ENCODE peak calls at places on chromosome 3, in six cellular contexts. V, Z, K, R, X and O are unnamed samples.

GRCh38 chr3:131072845-131073244 is 46.2 kb downstream of the NEK11 start:
- DNase-seq in V (no peak), Z (no peak), K (no peak), R (peak; percentile 4), X (no peak), O (no peak)

GRCh38 chr3:23915537-23916108 is 1.2 kb downstream of the NKIRAS1 start:
- DNase-seq in V (peak; percentile 45), Z (no peak), K (no peak), R (no peak), X (no peak), O (no peak)

GRCh38 chr3:183764854-183765731 is 60.3 kb downstream of the MAP6D1 start:
- DNase-seq in V (no peak), Z (no peak), K (no peak), R (no peak), X (no peak), O (no peak)

GRCh38 chr3:71356272-71356671 is 227.3 kb downstream of the FOXP1 start:
- DNase-seq in V (no peak), Z (no peak), K (no peak), R (no peak), X (no peak), O (no peak)

GRCh38 chr3:142888099-142888483 is 792 bp downstream of the PCOLCE2 start:
- DNase-seq in V (no peak), Z (no peak), K (no peak), R (no peak), X (no peak), O (no peak)

GRCh38 chr3:64796597-64796996 is 108.8 kb upstream of the ADAMTS9 start:
- DNase-seq in V (no peak), Z (no peak), K (no peak), R (no peak), X (no peak), O (no peak)

GRCh38 chr3:111096487-111097209 is 25.0 kb downstream of the NECTIN3 start:
- DNase-seq in V (no peak), Z (no peak), K (no peak), R (no peak), X (no peak), O (no peak)

GRCh38 chr3:116517308-116517707 is 72.0 kb upstream of the LSAMP start:
- DNase-seq in V (no peak), Z (no peak), K (no peak), R (no peak), X (no peak), O (no peak)

GRCh38 chr3:157418104-157418503 is 18.5 kb upstream of the PTX3 start:
- DNase-seq in V (no peak), Z (no peak), K (no peak), R (no peak), X (no peak), O (no peak)

GRCh38 chr3:146134348-146135117 is 26.5 kb downstream of the PLOD2 start:
- DNase-seq in V (peak; percentile 36), Z (no peak), K (no peak), R (no peak), X (no peak), O (no peak)

GRCh38 chr3:159458010-159458409 is 530.6 kb upstream of the IL12A start:
- DNase-seq in V (no peak), Z (no peak), K (no peak), R (no peak), X (no peak), O (no peak)

GRCh38 chr3:38493019-38493418 is 3.1 kb upstream of the EXOG start:
- DNase-seq in V (no peak), Z (no peak), K (no peak), R (no peak), X (no peak), O (no peak)

DNA sequence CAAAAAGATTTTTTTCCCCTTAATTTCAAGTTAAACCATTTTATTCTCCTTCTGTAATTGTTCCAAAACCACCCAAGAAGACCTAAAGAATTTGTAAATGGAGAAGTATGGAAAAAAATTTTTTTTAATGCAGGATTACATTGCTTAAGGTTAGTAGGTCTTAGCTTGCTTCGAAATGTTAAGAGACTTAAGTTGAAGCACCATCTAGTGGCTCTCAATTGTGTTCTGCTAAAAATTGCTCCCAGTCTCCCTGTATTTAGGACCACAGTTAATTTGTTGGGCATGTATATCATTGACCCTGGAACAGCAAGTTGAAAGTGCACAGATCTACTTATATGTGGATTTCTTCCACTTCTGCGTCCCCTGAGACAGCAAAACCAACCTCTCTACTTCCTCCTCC is 32.4 kb downstream of the CD200R1L start:
- DNase-seq in V (peak; percentile 2), Z (no peak), K (no peak), R (no peak), X (no peak), O (no peak)
- TF ChIP-seq TAF1 in V (no peak), Z (no peak), K (no peak), R (no peak), X (no peak), O (no peak)

DNA sequence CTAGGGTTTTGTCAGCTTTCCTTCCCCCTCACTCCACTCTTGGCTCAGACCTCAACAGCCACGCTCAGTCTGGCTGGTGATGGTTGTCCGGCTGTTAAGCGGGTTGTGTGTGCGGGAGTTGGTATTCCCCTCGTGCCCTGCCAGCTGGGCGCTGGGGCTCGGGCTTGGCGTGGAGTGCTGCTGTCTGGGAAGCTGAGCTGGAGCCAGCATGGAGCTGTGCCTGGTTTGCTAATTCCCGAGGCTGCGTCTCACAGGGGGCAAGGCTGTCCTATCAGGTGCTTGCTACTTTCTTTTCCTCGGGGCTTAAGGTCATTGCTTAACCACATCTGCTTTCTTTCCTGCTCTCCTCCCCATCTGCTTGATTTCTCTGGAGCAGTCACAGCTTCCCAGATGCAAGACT is 29.9 kb downstream of the PDIA5 start:
- DNase-seq in V (no peak), Z (no peak), K (no peak), R (no peak), X (no peak), O (no peak)
- TF ChIP-seq POLR2AphosphoS5 in V (no peak), Z (no peak), K (no peak), R (no peak), X (no peak), O (no peak)

GRCh38 chr3:14377044-14377837 is 25.2 kb upstream of the SLC6A6 start:
- DNase-seq in V (no peak), Z (no peak), K (no peak), R (no peak), X (no peak), O (no peak)

GRCh38 chr3:14377838-14378169 is 24.6 kb upstream of the SLC6A6 start:
- DNase-seq in V (no peak), Z (peak; percentile 25), K (no peak), R (no peak), X (no peak), O (no peak)

GRCh38 chr3:14376348-14377043 is 25.9 kb upstream of the SLC6A6 start:
- DNase-seq in V (no peak), Z (no peak), K (no peak), R (no peak), X (no peak), O (no peak)

GRCh38 chr3:14378415-14378814 is 24.0 kb upstream of the SLC6A6 start:
- DNase-seq in V (no peak), Z (no peak), K (no peak), R (no peak), X (no peak), O (no peak)

DNA sequence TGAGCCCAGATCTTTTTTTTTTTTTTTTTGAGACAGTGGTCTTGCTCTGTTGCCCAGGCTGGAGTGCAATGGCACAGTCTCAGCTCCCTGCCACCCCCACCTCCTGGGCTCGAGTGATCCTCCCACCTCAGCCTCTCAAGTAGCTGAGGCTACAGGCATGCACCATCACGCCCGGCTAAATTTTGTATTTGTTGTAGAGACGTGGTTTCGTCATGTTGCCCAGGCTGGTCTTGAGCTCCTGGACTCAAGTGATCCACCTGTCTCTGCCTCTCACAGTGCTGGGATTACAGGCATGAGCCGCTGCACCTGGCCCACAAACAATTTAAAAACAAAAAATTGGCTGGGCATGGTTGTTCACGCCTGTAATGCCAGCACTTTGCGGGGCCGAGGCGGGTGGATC is 22.6 kb upstream of the SLC6A6 start:
- DNase-seq in V (no peak), Z (no peak), K (no peak), R (no peak), X (no peak), O (no peak)
- TF ChIP-seq POLR2A in V (no peak), Z (no peak), K (no peak), R (no peak), X (no peak), O (no peak)

DNA sequence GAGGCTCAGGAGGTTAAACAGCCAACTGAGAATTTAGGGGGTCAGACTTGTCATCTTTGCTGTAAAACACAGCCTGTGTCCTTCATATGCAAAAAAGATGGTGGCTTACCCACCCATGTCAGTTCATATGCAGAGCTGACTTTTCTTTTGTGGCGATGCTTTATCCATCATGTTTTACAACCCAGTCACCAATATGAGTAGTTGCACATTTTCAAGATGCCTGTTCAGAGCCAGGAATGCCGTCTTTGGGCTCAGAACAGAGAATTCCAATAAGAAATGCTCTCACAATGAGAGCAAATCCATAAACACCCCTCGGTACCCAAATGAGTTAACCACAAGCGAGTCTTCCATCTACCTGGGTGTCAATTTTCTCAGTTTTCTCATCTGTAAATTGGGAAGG is 83.6 kb downstream of the TIGIT start:
- DNase-seq in V (no peak), Z (no peak), K (no peak), R (no peak), X (no peak), O (no peak)
- TF ChIP-seq TAF1 in V (no peak), Z (no peak), K (no peak), R (no peak), X (no peak), O (no peak)

GRCh38 chr3:197372076-197372661 is 73.8 kb upstream of the DLG1 start:
- DNase-seq in V (peak; percentile 66), Z (no peak), K (no peak), R (no peak), X (no peak), O (no peak)
- TF ChIP-seq POLR2AphosphoS5 in V (no peak), Z (no peak), K (no peak), R (no peak), X (no peak), O (no peak)